ENCODE peak calls at places on chromosomes 11 and 22, in seven cellular contexts. Y is AG09319, D is GM10248, X is left ventricle myocardium inferior, Z is stomach, W is lower leg skin, Q is cardiac muscle cell. O is an unnamed sample.

GRCh38 chr11:57941875-57942274 is 81.8 kb upstream of the OR9Q1 start:
- DNase-seq in Y (no peak), D (no peak), X (no peak), Z (no peak), W (no peak), Q (no peak), O (no peak)

GRCh38 chr11:8168485-8169257 is at the start of gene RIC3:
- DNase-seq in Y (no peak), D (peak; percentile 54), X (peak; percentile 42), Z (peak; percentile 33), W (peak; percentile 81), Q (no peak), O (no peak)

GRCh38 chr11:111631666-111632039 is 29.4 kb downstream of the SIK2 start:
- DNase-seq in Y (peak; percentile 60), D (no peak), X (no peak), Z (no peak), W (no peak), Q (peak; percentile 74), O (no peak)

GRCh38 chr11:77386178-77386577 is 84.7 kb upstream of the GDPD4 start:
- DNase-seq in Y (no peak), D (no peak), X (no peak), Z (no peak), W (no peak), Q (no peak), O (no peak)

GRCh38 chr11:111528557-111528956 is 12.0 kb upstream of the LAYN start:
- DNase-seq in Y (no peak), D (no peak), X (no peak), Z (no peak), W (no peak), Q (no peak), O (no peak)

GRCh38 chr22:27372969-27373670 is 428.4 kb downstream of the MN1 start:
- DNase-seq in Y (no peak), D (no peak), X (no peak), Z (peak; percentile 65), W (peak; percentile 79), Q (no peak), O (peak; percentile 77)

GRCh38 chr11:130480166-130480565 is 31.7 kb downstream of the ADAMTS15 start:
- DNase-seq in Y (no peak), D (no peak), X (no peak), Z (no peak), W (peak; percentile 25), Q (peak; percentile 85), O (no peak)

GRCh38 chr11:112467721-112468120 is 207.1 kb upstream of the PLET1 start:
- DNase-seq in Y (no peak), D (no peak), X (no peak), Z (no peak), W (no peak), Q (no peak), O (no peak)

GRCh38 chr11:126790550-126790981 is 210.0 kb downstream of the KIRREL3 start:
- DNase-seq in Y (peak; percentile 71), D (no peak), X (no peak), Z (no peak), W (no peak), Q (peak; percentile 73), O (no peak)

GRCh38 chr22:29145321-29146072 is 60.2 kb upstream of the EMID1 start:
- DNase-seq in Y (no peak), D (no peak), X (no peak), Z (peak; percentile 24), W (peak; percentile 82), Q (no peak), O (peak; percentile 61)

GRCh38 chr11:45259607-45260006 is 26.5 kb downstream of the SYT13 start:
- DNase-seq in Y (no peak), D (no peak), X (no peak), Z (peak; percentile 80), W (no peak), Q (no peak), O (no peak)

GRCh38 chr11:26045082-26045481 is 286.8 kb upstream of the ANO3 start:
- DNase-seq in Y (no peak), D (no peak), X (no peak), Z (no peak), W (no peak), Q (no peak), O (no peak)

GRCh38 chr22:18055619-18056160 is 22.1 kb upstream of the PEX26 start:
- DNase-seq in Y (no peak), D (no peak), X (no peak), Z (no peak), W (no peak), Q (no peak), O (no peak)

GRCh38 chr11:119764108-119764874 is 35.3 kb upstream of the NECTIN1 start:
- DNase-seq in Y (no peak), D (no peak), X (peak; percentile 52), Z (no peak), W (no peak), Q (peak; percentile 42), O (no peak)

GRCh38 chr11:19437760-19438159 is 197.0 kb upstream of the E2F8 start:
- DNase-seq in Y (no peak), D (no peak), X (no peak), Z (no peak), W (no peak), Q (peak; percentile 69), O (no peak)

GRCh38 chr22:31241936-31242335 is 29.8 kb downstream of the LIMK2 start:
- DNase-seq in Y (no peak), D (no peak), X (no peak), Z (no peak), W (no peak), Q (peak; percentile 64), O (no peak)
- TF ChIP-seq CTCF in Y (peak; percentile 16), D (no peak), X (no peak), Z (no peak), W (no peak), Q (peak; percentile 34), O (no peak)

DNA sequence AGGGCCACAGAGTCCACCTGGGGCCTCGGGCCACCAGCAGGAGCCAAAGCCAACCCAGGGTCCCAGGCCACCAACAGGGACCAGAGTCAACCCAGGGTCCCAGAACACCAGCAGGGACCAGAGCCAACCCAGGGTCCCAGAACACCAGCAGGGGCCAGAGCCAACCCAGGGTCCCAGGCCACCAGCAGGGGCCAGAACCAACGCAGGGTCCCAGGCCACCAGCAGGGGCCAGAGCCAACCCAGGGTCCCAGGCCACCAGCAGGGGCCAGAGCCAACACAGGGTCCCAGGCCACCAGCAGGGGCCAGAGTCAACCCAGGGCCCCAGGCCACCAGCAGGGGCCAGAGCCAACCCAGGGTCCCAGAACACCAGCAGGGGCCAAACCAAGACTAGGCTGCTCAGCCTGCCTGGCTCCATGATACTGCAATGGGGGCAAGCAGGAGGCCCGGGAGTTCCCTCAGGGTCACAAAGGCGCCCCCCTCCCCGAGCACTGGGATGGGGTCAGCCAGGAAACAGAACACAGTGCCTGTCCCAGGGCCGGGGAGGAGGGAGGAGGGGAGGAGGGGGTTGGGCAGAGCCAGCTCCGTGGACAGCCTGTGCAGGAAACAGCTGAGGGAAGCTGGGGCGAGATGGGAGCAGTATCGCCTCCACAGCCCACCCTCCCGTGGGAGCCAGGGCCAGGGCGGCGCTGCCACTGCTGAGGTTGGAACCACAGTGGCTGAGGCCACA is 62.0 kb upstream of the PRR5 start:
- DNase-seq in Y (no peak), D (no peak), X (no peak), Z (no peak), W (no peak), Q (no peak), O (no peak)
- TF ChIP-seq CTCF in Y (no peak), D (no peak), X (no peak), Z (no peak), W (no peak), Q (no peak), O (no peak)

GRCh38 chr11:117181586-117182550 is 3.3 kb downstream of the SIDT2 start:
- DNase-seq in Y (no peak), D (peak; percentile 6), X (no peak), Z (peak; percentile 14), W (peak; percentile 78), Q (no peak), O (peak; percentile 65)
- TF ChIP-seq CTCF in Y (no peak), D (no peak), X (no peak), Z (no peak), W (no peak), Q (no peak), O (no peak)

GRCh38 chr11:121270286-121270685 is 22.3 kb upstream of the SC5D start:
- DNase-seq in Y (no peak), D (no peak), X (no peak), Z (no peak), W (no peak), Q (no peak), O (no peak)

DNA sequence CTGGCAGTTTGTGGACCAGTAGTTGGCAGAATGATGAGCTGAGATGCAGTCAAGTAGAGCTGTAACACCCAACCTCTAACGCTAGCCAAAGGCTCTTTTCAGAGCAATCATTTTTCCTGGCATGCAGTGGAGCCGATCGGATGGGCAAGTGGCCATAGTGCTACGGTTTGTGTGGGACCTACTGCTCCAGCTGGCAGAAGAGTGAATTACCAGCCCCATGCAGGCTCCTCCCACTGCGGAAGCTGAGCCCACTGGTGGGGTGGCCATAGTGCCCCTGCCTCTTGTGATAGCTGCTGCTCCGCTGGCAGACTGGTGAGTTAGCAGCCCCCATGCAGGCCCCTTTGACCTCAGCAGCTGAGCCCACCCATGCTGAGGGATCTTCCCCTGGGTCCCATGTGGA is 27.0 kb upstream of the SC5D start:
- DNase-seq in Y (no peak), D (no peak), X (no peak), Z (no peak), W (no peak), Q (no peak), O (no peak)
- TF ChIP-seq CTCF in Y (no peak), D (no peak), X (no peak), Z (no peak), W (no peak), Q (no peak), O (no peak)

GRCh38 chr22:48577014-48577690 is 1250.5 kb downstream of the BRD1 start:
- DNase-seq in Y (no peak), D (no peak), X (no peak), Z (no peak), W (no peak), Q (no peak), O (no peak)
- TF ChIP-seq CTCF in Y (no peak), D (no peak), X (no peak), Z (no peak), W (no peak), Q (no peak), O (peak; percentile 0)

GRCh38 chr11:121066623-121067022 is 34.4 kb upstream of the TECTA start:
- DNase-seq in Y (no peak), D (no peak), X (no peak), Z (no peak), W (no peak), Q (no peak), O (no peak)

GRCh38 chr11:121067026-121067425 is 34.0 kb upstream of the TECTA start:
- DNase-seq in Y (no peak), D (no peak), X (no peak), Z (no peak), W (no peak), Q (no peak), O (no peak)

GRCh38 chr11:121059605-121060004 is 35.7 kb downstream of the TBCEL start:
- DNase-seq in Y (no peak), D (peak; percentile 29), X (no peak), Z (no peak), W (no peak), Q (no peak), O (no peak)

GRCh38 chr11:121067453-121067852 is 33.6 kb upstream of the TECTA start:
- DNase-seq in Y (peak; percentile 7), D (no peak), X (no peak), Z (no peak), W (no peak), Q (no peak), O (no peak)

GRCh38 chr11:121063728-121064127 is 37.3 kb upstream of the TECTA start:
- DNase-seq in Y (no peak), D (no peak), X (no peak), Z (no peak), W (no peak), Q (no peak), O (no peak)
- TF ChIP-seq CTCF in Y (peak; percentile 14), D (no peak), X (peak; percentile 52), Z (peak; percentile 14), W (no peak), Q (peak; percentile 39), O (peak; percentile 69)

O was measured in type B pancreatic cell.